ENCODE peak calls at places on chromosomes 5 and 9, in six cellular contexts. D is type B pancreatic cell, H is sigmoid colon, U is foreskin keratinocyte, V is cardiac muscle cell, I is endothelial cell of umbilical vein. S is an unnamed sample.

GRCh38 chr9:95055851-95056551 is 261.5 kb downstream of the FANCC start:
- DNase-seq in D (no peak), H (no peak), U (no peak), V (peak; percentile 61), I (peak; percentile 74), S (no peak)

GRCh38 chr5:172004824-172005237 is 1.6 kb downstream of the FBXW11 start:
- DNase-seq in D (no peak), H (no peak), U (peak; percentile 12), V (peak; percentile 11), I (peak; percentile 50), S (no peak)

GRCh38 chr5:17838506-17838905 is 204.2 kb downstream of the TAF11L14 start:
- DNase-seq in D (no peak), H (no peak), U (peak; percentile 19), V (no peak), I (peak; percentile 71), S (no peak)

GRCh38 chr5:148209151-148209550 is 6.3 kb downstream of the SPINK6 start:
- DNase-seq in D (no peak), H (no peak), U (no peak), V (peak; percentile 8), I (no peak), S (no peak)

GRCh38 chr5:117701067-117701466 is 1126.4 kb upstream of the SEMA6A start:
- DNase-seq in D (no peak), H (no peak), U (no peak), V (peak; percentile 40), I (no peak), S (no peak)

GRCh38 chr5:153629027-153629426 is 138.6 kb downstream of the GRIA1 start:
- DNase-seq in D (no peak), H (no peak), U (peak; percentile 98), V (peak; percentile 97), I (peak; percentile 92), S (no peak)

GRCh38 chr9:107141967-107142366 is 141.1 kb upstream of the RAD23B start:
- DNase-seq in D (no peak), H (no peak), U (no peak), V (peak; percentile 14), I (no peak), S (no peak)

GRCh38 chr5:53298841-53299240 is 181.6 kb upstream of the FST start:
- DNase-seq in D (no peak), H (no peak), U (no peak), V (no peak), I (no peak), S (no peak)

GRCh38 chr5:72847439-72847838 is 31.0 kb downstream of the TNPO1 start:
- DNase-seq in D (no peak), H (no peak), U (no peak), V (no peak), I (no peak), S (no peak)

GRCh38 chr9:105232207-105232606 is 12.2 kb upstream of the SLC44A1 start:
- DNase-seq in D (no peak), H (no peak), U (no peak), V (no peak), I (no peak), S (no peak)

GRCh38 chr5:168291281-168291960 is at the start of gene WWC1:
- DNase-seq in D (peak; percentile 88), H (no peak), U (peak; percentile 80), V (peak; percentile 53), I (no peak), S (peak; percentile 84)

GRCh38 chr5:79602884-79603283 is 9.4 kb upstream of the TENT2 start:
- DNase-seq in D (no peak), H (no peak), U (no peak), V (no peak), I (no peak), S (no peak)

GRCh38 chr5:88452820-88453219 is 184.2 kb upstream of the TMEM161B start:
- DNase-seq in D (no peak), H (no peak), U (no peak), V (no peak), I (no peak), S (no peak)

GRCh38 chr5:43416233-43416987 is 4.2 kb upstream of the CCL28 start:
- DNase-seq in D (no peak), H (no peak), U (no peak), V (no peak), I (no peak), S (no peak)

GRCh38 chr9:136994180-136994884 is 2.0 kb downstream of the CLIC3 start:
- DNase-seq in D (no peak), H (no peak), U (peak; percentile 15), V (no peak), I (no peak), S (no peak)

GRCh38 chr9:77218612-77219011 is 41.3 kb downstream of the VPS13A start:
- DNase-seq in D (no peak), H (no peak), U (peak; percentile 59), V (peak; percentile 58), I (peak; percentile 2), S (no peak)

GRCh38 chr5:172958268-172959046 is 767 bp upstream of the RPL26L1 start:
- DNase-seq in D (no peak), H (peak; percentile 80), U (peak; percentile 58), V (peak; percentile 73), I (peak; percentile 58), S (peak; percentile 96)

GRCh38 chr5:69231851-69232250 is 2.8 kb upstream of the CDK7 start:
- DNase-seq in D (no peak), H (no peak), U (peak; percentile 63), V (no peak), I (no peak), S (no peak)

GRCh38 chr5:108760512-108760911 is 12.8 kb downstream of the FER start:
- DNase-seq in D (no peak), H (no peak), U (no peak), V (no peak), I (no peak), S (no peak)

GRCh38 chr9:37390759-37391158 is 31.7 kb upstream of the GRHPR start:
- DNase-seq in D (no peak), H (no peak), U (no peak), V (peak; percentile 22), I (no peak), S (peak; percentile 86)

GRCh38 chr5:130724658-130725057 is 440.4 kb downstream of the HINT1 start:
- DNase-seq in D (no peak), H (no peak), U (peak; percentile 48), V (no peak), I (no peak), S (no peak)

GRCh38 chr5:130715541-130715940 is 449.5 kb downstream of the HINT1 start:
- DNase-seq in D (no peak), H (no peak), U (peak; percentile 23), V (no peak), I (no peak), S (no peak)

DNA sequence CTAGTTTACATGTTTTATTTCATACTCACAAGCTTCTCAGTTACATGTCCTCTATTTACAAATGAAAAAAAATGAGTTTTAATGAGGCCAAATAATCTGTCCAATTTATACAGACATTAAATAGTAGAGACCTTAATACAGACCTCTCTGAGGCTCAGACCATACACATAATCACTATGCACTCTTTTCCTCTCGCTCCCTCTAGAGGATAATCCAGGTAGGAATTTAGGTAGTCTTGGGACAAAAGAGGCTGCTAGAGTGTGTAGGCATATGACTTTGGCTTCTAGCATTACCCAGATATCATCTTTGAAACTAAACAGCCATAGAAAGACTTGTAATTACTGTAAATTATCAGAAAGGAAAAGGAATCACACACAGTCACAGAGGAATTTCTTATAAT is 444.7 kb downstream of the HINT1 start:
- DNase-seq in D (no peak), H (no peak), U (peak; percentile 70), V (peak; percentile 72), I (peak; percentile 67), S (no peak)
- TF ChIP-seq CTCF in D (peak; percentile 71), H (no peak), U (peak; percentile 89), V (peak; percentile 69), I (peak; percentile 54), S (no peak)

GRCh38 chr5:5688194-5688924 is 265.9 kb downstream of the ICE1 start:
- DNase-seq in D (no peak), H (no peak), U (no peak), V (no peak), I (no peak), S (no peak)
- TF ChIP-seq CTCF in D (no peak), H (no peak), U (no peak), V (no peak), I (no peak), S (no peak)

DNA sequence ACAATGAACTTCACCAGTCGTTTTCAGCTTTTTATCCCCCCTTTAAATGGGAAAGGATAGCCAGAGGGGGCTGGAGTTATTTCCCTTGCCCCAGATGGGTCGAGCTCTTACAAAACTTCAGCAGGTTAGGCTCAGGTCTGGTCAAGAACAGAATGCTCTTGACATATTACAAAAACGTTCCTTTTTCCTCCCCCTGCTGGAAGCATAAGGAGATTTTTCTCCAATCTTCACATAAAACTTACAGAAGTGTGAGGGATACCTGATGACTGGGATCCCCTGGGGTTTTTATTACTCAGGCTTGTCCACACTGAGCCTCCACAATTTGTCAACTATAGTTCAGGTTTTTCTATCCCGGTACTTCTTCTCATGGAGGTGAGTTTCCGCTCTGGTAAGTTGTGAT is 60.8 kb downstream of the CSF2 start:
- DNase-seq in D (no peak), H (no peak), U (peak; percentile 49), V (peak; percentile 40), I (peak; percentile 36), S (no peak)
- TF ChIP-seq CTCF in D (peak; percentile 52), H (no peak), U (peak; percentile 61), V (peak; percentile 42), I (peak; percentile 36), S (no peak)

DNA sequence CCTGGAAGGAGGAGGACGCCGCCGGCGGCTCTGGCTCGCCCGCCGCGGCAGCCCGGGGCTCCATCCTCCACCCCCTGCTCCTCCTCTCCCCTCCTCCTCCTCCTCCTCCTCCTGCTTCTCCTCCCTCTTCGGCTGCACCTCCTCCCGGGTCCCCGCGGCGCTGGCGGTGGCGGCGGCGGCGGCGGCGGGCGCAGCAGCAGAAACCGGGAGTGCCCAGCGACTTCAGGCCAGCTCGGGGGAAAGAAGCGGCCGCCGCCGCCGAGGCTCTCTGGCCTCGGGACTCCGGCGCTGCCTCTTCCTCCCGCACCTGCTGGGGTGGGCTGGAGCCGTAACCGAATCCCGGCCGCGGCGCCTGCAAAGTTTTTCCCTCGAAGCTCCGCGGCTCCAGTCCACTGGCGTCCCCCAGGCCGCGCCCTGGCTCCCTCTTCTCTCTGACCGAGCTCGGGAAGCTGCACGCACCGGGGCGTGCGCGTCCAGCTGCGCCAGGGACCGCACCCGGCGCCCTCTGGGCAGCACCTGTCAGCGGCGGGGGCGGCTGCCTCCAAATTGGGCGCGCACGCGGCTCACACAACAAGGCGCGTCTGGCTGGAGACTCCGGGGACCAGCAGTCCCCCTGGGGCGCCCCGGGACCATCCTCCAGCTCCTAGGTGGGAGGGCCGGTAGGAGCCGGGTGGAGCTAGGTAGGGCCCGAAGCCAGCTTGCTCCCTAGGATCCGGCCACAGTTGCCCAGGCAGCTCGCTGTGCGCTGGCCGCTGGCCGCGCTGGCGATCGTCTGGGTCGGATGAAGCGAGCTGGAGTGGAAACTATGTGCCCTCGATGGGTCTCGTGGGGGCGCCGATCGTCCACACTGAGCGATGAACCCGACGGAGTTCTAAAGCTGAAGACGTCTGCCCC is at the start of gene MCTP1:
- DNase-seq in D (no peak), H (no peak), U (peak; percentile 12), V (peak; percentile 10), I (peak; percentile 21), S (peak; percentile 54)
- TF ChIP-seq CTCF in D (no peak), H (no peak), U (no peak), V (no peak), I (no peak), S (no peak)

GRCh38 chr5:54518146-54519082 is 855 bp downstream of the SNX18 start:
- DNase-seq in D (peak; percentile 73), H (peak; percentile 75), U (no peak), V (peak; percentile 56), I (peak; percentile 67), S (peak; percentile 78)
- TF ChIP-seq CTCF in D (no peak), H (no peak), U (peak; percentile 21), V (no peak), I (no peak), S (no peak)